ENCODE peak calls at places on chromosome 17, in ten cellular contexts. One of them, this sample, is unnamed.

GRCh38 chr17:75327757-75328156 is 38.5 kb upstream of the SLC25A19 start:
- DNase-seq in IMR-90: no peak
- DNase-seq in OCI-LY7: no peak
- DNase-seq in suprapubic skin: no peak
- DNase-seq in heart left ventricle: no peak
- DNase-seq in naive thymus-derived CD4-positive, alpha-beta T cell: no peak
- DNase-seq in SK-N-SH: no peak
- DNase-seq in prostate gland: no peak
- DNase-seq in ovary: no peak
- DNase-seq in epithelial cell of esophagus: no peak
- DNase-seq in this sample: no peak

GRCh38 chr17:76452102-76452645 is 778 bp downstream of the UBE2O start:
- DNase-seq in epithelial cell of esophagus: no peak
- DNase-seq in ovary: no peak
- DNase-seq in OCI-LY7: peak
- DNase-seq in SK-N-SH: no peak
- DNase-seq in suprapubic skin: no peak
- DNase-seq in IMR-90: no peak
- DNase-seq in prostate gland: no peak
- DNase-seq in heart left ventricle: no peak
- DNase-seq in naive thymus-derived CD4-positive, alpha-beta T cell: peak
- DNase-seq in this sample: no peak

GRCh38 chr17:71068351-71068750 is 899.0 kb downstream of the KCNJ2 start:
- DNase-seq in IMR-90: peak
- DNase-seq in suprapubic skin: no peak
- DNase-seq in OCI-LY7: no peak
- DNase-seq in SK-N-SH: no peak
- DNase-seq in naive thymus-derived CD4-positive, alpha-beta T cell: no peak
- DNase-seq in epithelial cell of esophagus: no peak
- DNase-seq in prostate gland: no peak
- DNase-seq in heart left ventricle: no peak
- DNase-seq in ovary: no peak
- DNase-seq in this sample: no peak

GRCh38 chr17:48104440-48104839 is 3.1 kb upstream of the SNX11 start:
- DNase-seq in naive thymus-derived CD4-positive, alpha-beta T cell: no peak
- DNase-seq in SK-N-SH: no peak
- DNase-seq in heart left ventricle: no peak
- DNase-seq in prostate gland: no peak
- DNase-seq in IMR-90: no peak
- DNase-seq in ovary: no peak
- DNase-seq in suprapubic skin: no peak
- DNase-seq in OCI-LY7: no peak
- DNase-seq in epithelial cell of esophagus: no peak
- DNase-seq in this sample: no peak

GRCh38 chr17:39009471-39010085 is 42.4 kb upstream of the FBXO47 start:
- DNase-seq in naive thymus-derived CD4-positive, alpha-beta T cell: no peak
- DNase-seq in SK-N-SH: no peak
- DNase-seq in suprapubic skin: no peak
- DNase-seq in OCI-LY7: no peak
- DNase-seq in epithelial cell of esophagus: no peak
- DNase-seq in IMR-90: no peak
- DNase-seq in heart left ventricle: no peak
- DNase-seq in ovary: no peak
- DNase-seq in prostate gland: no peak
- DNase-seq in this sample: no peak

GRCh38 chr17:66904760-66905637 is 59.5 kb upstream of the CACNG4 start:
- DNase-seq in ovary: peak
- DNase-seq in prostate gland: peak
- DNase-seq in SK-N-SH: peak
- DNase-seq in heart left ventricle: peak
- DNase-seq in naive thymus-derived CD4-positive, alpha-beta T cell: no peak
- DNase-seq in epithelial cell of esophagus: peak
- DNase-seq in IMR-90: peak
- DNase-seq in OCI-LY7: no peak
- DNase-seq in suprapubic skin: no peak
- DNase-seq in this sample: no peak

GRCh38 chr17:15957206-15957605 is 12.3 kb downstream of the ADORA2B start:
- DNase-seq in SK-N-SH: no peak
- DNase-seq in epithelial cell of esophagus: peak
- DNase-seq in naive thymus-derived CD4-positive, alpha-beta T cell: no peak
- DNase-seq in ovary: no peak
- DNase-seq in suprapubic skin: no peak
- DNase-seq in prostate gland: no peak
- DNase-seq in OCI-LY7: no peak
- DNase-seq in IMR-90: no peak
- DNase-seq in heart left ventricle: no peak
- DNase-seq in this sample: no peak

GRCh38 chr17:76581515-76581914 is 4.1 kb downstream of the ST6GALNAC2 start:
- DNase-seq in naive thymus-derived CD4-positive, alpha-beta T cell: no peak
- DNase-seq in epithelial cell of esophagus: peak
- DNase-seq in ovary: no peak
- DNase-seq in IMR-90: no peak
- DNase-seq in prostate gland: peak
- DNase-seq in suprapubic skin: no peak
- DNase-seq in OCI-LY7: no peak
- DNase-seq in heart left ventricle: no peak
- DNase-seq in SK-N-SH: no peak
- DNase-seq in this sample: no peak

GRCh38 chr17:39754958-39755549 is 17.3 kb downstream of the GRB7 start:
- DNase-seq in OCI-LY7: peak
- DNase-seq in epithelial cell of esophagus: no peak
- DNase-seq in suprapubic skin: no peak
- DNase-seq in naive thymus-derived CD4-positive, alpha-beta T cell: no peak
- DNase-seq in IMR-90: no peak
- DNase-seq in prostate gland: no peak
- DNase-seq in SK-N-SH: no peak
- DNase-seq in heart left ventricle: no peak
- DNase-seq in ovary: no peak
- DNase-seq in this sample: peak

GRCh38 chr17:62671553-62671952 is 44.1 kb downstream of the MRC2 start:
- DNase-seq in prostate gland: peak
- DNase-seq in suprapubic skin: peak
- DNase-seq in SK-N-SH: peak
- DNase-seq in ovary: no peak
- DNase-seq in epithelial cell of esophagus: peak
- DNase-seq in OCI-LY7: no peak
- DNase-seq in naive thymus-derived CD4-positive, alpha-beta T cell: no peak
- DNase-seq in IMR-90: no peak
- DNase-seq in heart left ventricle: no peak
- DNase-seq in this sample: no peak

GRCh38 chr17:64506576-64507417 is at the start of gene CEP95:
- DNase-seq in suprapubic skin: peak
- DNase-seq in IMR-90: peak
- DNase-seq in naive thymus-derived CD4-positive, alpha-beta T cell: no peak
- DNase-seq in epithelial cell of esophagus: peak
- DNase-seq in heart left ventricle: peak
- DNase-seq in prostate gland: peak
- DNase-seq in OCI-LY7: peak
- DNase-seq in SK-N-SH: peak
- DNase-seq in ovary: peak
- DNase-seq in this sample: peak

GRCh38 chr17:43665038-43665386 is 3.3 kb upstream of the MEOX1 start:
- DNase-seq in SK-N-SH: no peak
- DNase-seq in naive thymus-derived CD4-positive, alpha-beta T cell: no peak
- DNase-seq in OCI-LY7: no peak
- DNase-seq in epithelial cell of esophagus: no peak
- DNase-seq in prostate gland: no peak
- DNase-seq in ovary: no peak
- DNase-seq in suprapubic skin: no peak
- DNase-seq in IMR-90: no peak
- DNase-seq in heart left ventricle: peak
- DNase-seq in this sample: no peak

GRCh38 chr17:68437979-68438877 is 19.1 kb downstream of the WIPI1 start:
- DNase-seq in heart left ventricle: peak
- DNase-seq in OCI-LY7: peak
- DNase-seq in ovary: no peak
- DNase-seq in prostate gland: no peak
- DNase-seq in IMR-90: peak
- DNase-seq in naive thymus-derived CD4-positive, alpha-beta T cell: no peak
- DNase-seq in SK-N-SH: no peak
- DNase-seq in epithelial cell of esophagus: no peak
- DNase-seq in suprapubic skin: peak
- DNase-seq in this sample: no peak
- H3K4me3 ChIP-seq in heart left ventricle: no peak
- H3K4me3 ChIP-seq in OCI-LY7: peak
- H3K4me3 ChIP-seq in ovary: no peak
- H3K4me3 ChIP-seq in prostate gland: no peak
- H3K4me3 ChIP-seq in IMR-90: no peak
- H3K4me3 ChIP-seq in naive thymus-derived CD4-positive, alpha-beta T cell: no peak
- H3K4me3 ChIP-seq in SK-N-SH: no peak
- H3K4me3 ChIP-seq in epithelial cell of esophagus: no peak
- H3K4me3 ChIP-seq in suprapubic skin: no peak
- H3K4me3 ChIP-seq in this sample: no peak

DNA sequence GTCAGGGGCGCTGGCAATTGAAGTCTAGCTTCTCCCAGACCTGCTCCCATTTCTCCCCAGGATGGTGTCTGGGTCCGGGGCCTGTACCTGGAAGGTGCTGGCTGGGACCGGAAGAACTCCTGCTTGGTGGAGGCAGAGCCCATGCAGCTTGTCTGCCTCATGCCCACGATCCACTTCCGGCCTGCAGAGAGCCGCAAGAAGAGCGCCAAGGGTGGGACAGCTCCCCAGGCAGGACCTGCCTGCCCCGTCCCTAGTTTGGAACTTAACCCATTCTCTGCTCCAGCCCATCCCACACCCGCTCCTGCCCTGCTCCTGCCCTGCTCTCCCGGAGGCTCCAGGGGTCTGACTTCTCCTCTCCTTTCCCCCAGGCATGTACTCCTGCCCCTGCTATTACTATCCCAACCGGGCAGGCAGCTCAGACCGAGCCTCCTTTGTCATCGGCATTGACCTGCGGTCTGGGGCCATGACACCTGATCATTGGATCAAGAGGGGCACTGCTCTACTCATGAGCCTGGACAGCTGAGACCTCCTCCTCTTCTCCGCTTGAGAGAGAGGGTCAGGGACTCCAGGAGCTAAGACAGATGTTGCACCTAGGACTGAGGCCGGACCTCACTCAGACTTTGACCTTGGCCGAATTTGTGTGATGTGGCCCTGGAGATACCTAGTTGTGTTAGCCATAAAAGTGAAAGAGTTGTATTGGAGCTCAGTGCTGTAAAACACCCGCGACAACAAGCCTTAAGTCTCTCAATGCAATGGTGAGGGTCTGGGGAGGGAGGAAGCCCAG is 814 bp upstream of the KDM6B start:
- DNase-seq in naive thymus-derived CD4-positive, alpha-beta T cell: no peak
- DNase-seq in epithelial cell of esophagus: no peak
- DNase-seq in ovary: peak
- DNase-seq in OCI-LY7: no peak
- DNase-seq in SK-N-SH: no peak
- DNase-seq in IMR-90: no peak
- DNase-seq in heart left ventricle: no peak
- DNase-seq in suprapubic skin: no peak
- DNase-seq in prostate gland: no peak
- DNase-seq in this sample: peak
- H3K4me3 ChIP-seq in naive thymus-derived CD4-positive, alpha-beta T cell: peak
- H3K4me3 ChIP-seq in epithelial cell of esophagus: peak
- H3K4me3 ChIP-seq in ovary: peak
- H3K4me3 ChIP-seq in OCI-LY7: peak
- H3K4me3 ChIP-seq in SK-N-SH: peak
- H3K4me3 ChIP-seq in IMR-90: no peak
- H3K4me3 ChIP-seq in heart left ventricle: peak
- H3K4me3 ChIP-seq in suprapubic skin: peak
- H3K4me3 ChIP-seq in prostate gland: peak
- H3K4me3 ChIP-seq in this sample: peak

DNA sequence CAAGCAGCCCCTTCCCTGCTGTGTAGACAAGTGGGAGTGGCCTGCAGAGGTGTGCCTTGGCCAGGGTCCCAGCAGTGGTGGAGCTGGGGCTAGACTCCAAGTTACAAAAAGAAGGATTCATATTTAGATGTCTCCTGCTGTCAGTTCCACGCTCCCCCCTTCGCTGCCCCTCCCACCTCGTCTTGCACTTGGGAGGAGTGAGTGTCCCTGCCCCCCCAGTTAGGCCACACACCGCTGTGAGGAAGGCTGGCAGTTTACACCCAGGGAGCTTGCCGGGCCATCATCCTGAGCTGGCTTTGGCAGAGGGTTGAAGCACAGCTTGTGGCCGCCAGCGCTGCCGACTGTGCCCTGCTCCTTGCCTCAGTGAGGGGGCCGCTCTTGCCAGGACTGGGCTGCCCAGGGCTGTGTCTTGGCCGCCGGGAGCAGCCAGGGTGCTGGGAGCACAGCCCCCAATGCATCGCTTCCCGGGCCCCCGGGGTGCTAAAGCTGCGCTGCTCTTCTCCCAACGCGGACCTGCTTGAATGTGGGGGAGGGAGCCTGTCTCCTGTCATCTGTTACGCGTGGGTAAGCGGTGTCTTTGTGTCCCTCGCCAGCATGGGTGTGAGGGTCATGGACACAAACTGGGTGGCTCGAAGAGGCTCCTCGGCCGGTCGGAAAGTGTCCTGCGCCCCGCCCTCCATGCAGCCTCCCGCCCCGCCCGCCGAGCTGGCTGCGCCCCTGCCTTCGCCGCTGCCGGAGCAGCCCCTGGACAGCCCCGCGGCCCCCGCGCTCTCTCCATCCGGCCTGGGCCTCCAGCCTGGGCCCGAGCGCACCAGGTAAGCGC is 44.1 kb downstream of the ELAC2 start:
- DNase-seq in prostate gland: no peak
- DNase-seq in heart left ventricle: no peak
- DNase-seq in OCI-LY7: no peak
- DNase-seq in naive thymus-derived CD4-positive, alpha-beta T cell: no peak
- DNase-seq in IMR-90: no peak
- DNase-seq in suprapubic skin: no peak
- DNase-seq in epithelial cell of esophagus: no peak
- DNase-seq in SK-N-SH: no peak
- DNase-seq in ovary: no peak
- DNase-seq in this sample: no peak
- H3K4me3 ChIP-seq in prostate gland: peak
- H3K4me3 ChIP-seq in heart left ventricle: peak
- H3K4me3 ChIP-seq in OCI-LY7: no peak
- H3K4me3 ChIP-seq in naive thymus-derived CD4-positive, alpha-beta T cell: no peak
- H3K4me3 ChIP-seq in IMR-90: peak
- H3K4me3 ChIP-seq in suprapubic skin: peak
- H3K4me3 ChIP-seq in epithelial cell of esophagus: no peak
- H3K4me3 ChIP-seq in SK-N-SH: no peak
- H3K4me3 ChIP-seq in ovary: peak
- H3K4me3 ChIP-seq in this sample: peak

DNA sequence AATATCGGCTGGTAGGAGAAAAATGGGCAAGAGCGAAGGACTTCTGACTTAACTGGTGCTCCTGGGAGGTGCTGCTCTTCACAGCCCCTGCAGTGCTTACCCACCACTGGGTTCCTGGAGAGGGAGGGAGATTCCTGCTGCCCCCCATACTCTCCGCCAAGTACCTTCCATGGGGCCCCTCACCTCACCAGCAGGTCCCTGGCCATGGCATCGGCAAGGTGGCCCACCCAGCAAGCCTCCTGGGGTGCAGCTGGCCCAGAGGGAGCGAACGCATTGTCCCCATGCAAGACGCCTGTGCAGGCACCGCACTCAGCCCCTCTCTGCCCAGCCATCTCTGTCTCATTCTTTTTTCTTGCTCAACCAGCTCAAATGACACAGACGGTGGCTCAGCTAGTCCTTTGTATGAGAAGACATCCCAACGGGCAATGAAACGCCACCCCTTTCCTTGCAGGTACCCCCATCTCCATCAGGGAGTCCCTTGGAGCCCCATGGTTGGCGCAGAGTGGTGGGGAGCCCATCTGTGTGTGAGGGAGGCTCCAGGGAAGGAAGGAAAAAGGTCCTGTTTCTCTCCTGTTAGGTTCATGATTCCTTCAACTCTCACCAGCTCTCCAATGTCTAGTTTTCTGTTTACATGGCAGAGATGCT is 9.6 kb upstream of the ALDH3A1 start:
- DNase-seq in prostate gland: no peak
- DNase-seq in IMR-90: no peak
- DNase-seq in naive thymus-derived CD4-positive, alpha-beta T cell: no peak
- DNase-seq in OCI-LY7: no peak
- DNase-seq in suprapubic skin: no peak
- DNase-seq in SK-N-SH: no peak
- DNase-seq in epithelial cell of esophagus: no peak
- DNase-seq in ovary: no peak
- DNase-seq in heart left ventricle: no peak
- DNase-seq in this sample: no peak
- H3K4me3 ChIP-seq in prostate gland: no peak
- H3K4me3 ChIP-seq in IMR-90: no peak
- H3K4me3 ChIP-seq in naive thymus-derived CD4-positive, alpha-beta T cell: no peak
- H3K4me3 ChIP-seq in OCI-LY7: no peak
- H3K4me3 ChIP-seq in suprapubic skin: no peak
- H3K4me3 ChIP-seq in SK-N-SH: no peak
- H3K4me3 ChIP-seq in epithelial cell of esophagus: no peak
- H3K4me3 ChIP-seq in ovary: no peak
- H3K4me3 ChIP-seq in heart left ventricle: no peak
- H3K4me3 ChIP-seq in this sample: no peak

This sample was measured in coronary artery.